ENCODE peak calls at places on chromosomes 7 and 10, in four cellular contexts. U is CD4-positive, CD25-positive, alpha-beta regulatory T cell; C is A549; J is thoracic aorta. E is an unnamed sample.

GRCh38 chr7:132456418-132456817 is 119.9 kb downstream of the PLXNA4 start:
- DNase-seq in J (no peak), C (no peak), U (no peak), E (no peak)

GRCh38 chr7:25786958-25787730 is 364.9 kb upstream of the NFE2L3 start:
- DNase-seq in U (no peak), C (no peak), J (no peak), E (no peak)

GRCh38 chr7:29196191-29196590 is 1.6 kb downstream of the CHN2 start:
- DNase-seq in C (no peak), U (no peak), J (no peak), E (no peak)

GRCh38 chr10:86703176-86703575 is 34.9 kb downstream of the LDB3 start:
- DNase-seq in C (no peak), J (no peak), U (no peak), E (no peak)

GRCh38 chr10:1206601-1207000 is 150.4 kb downstream of the WDR37 start:
- DNase-seq in J (no peak), U (no peak), C (no peak), E (no peak)

GRCh38 chr7:139043823-139044812 is 8.3 kb upstream of the ZC3HAV1L start:
- DNase-seq in J (no peak), U (peak; percentile 69), C (peak; percentile 58), E (peak; percentile 40)

GRCh38 chr10:73914036-73914435 is 3.1 kb downstream of the PLAU start:
- DNase-seq in J (no peak), U (no peak), C (no peak), E (no peak)

GRCh38 chr10:111707066-111707465 is 476.5 kb downstream of the GPAM start:
- DNase-seq in U (no peak), C (no peak), J (no peak), E (no peak)

GRCh38 chr10:63630928-63631685 is 109.9 kb downstream of the REEP3 start:
- DNase-seq in J (no peak), C (no peak), U (no peak), E (peak; percentile 45)

GRCh38 chr7:78280276-78280675 is 481.7 kb downstream of the PHTF2 start:
- DNase-seq in U (no peak), J (no peak), C (no peak), E (no peak)

GRCh38 chr7:151243045-151243349 is 5.5 kb downstream of the SMARCD3 start:
- DNase-seq in J (no peak), U (no peak), C (no peak), E (no peak)

GRCh38 chr7:158863611-158864506 is 7.5 kb downstream of the DYNC2I1 start:
- DNase-seq in U (peak; percentile 13), C (peak; percentile 73), J (peak; percentile 62), E (peak; percentile 50)

GRCh38 chr10:88065384-88066049 is 202.1 kb downstream of the PTEN start:
- DNase-seq in C (no peak), U (no peak), J (no peak), E (no peak)

GRCh38 chr10:85147346-85148250 is 819.2 kb downstream of the CCSER2 start:
- DNase-seq in U (no peak), J (no peak), C (no peak), E (no peak)

GRCh38 chr7:1201916-1202315 is 30.8 kb upstream of the UNCX start:
- DNase-seq in U (no peak), C (no peak), J (no peak), E (no peak)

GRCh38 chr10:77566228-77566627 is 71.4 kb downstream of the KCNMA1 start:
- DNase-seq in C (no peak), J (no peak), U (no peak), E (no peak)

GRCh38 chr10:129761166-129761565 is 202.9 kb downstream of the EBF3 start:
- DNase-seq in J (no peak), C (no peak), U (no peak), E (no peak)

GRCh38 chr10:68406111-68406814 is 814 bp downstream of the RUFY2 start:
- DNase-seq in U (no peak), C (peak; percentile 72), J (no peak), E (no peak)

GRCh38 chr7:28984631-28985030 is 26.5 kb upstream of the TRIL start:
- DNase-seq in U (no peak), C (no peak), J (no peak), E (no peak)

GRCh38 chr10:5835446-5836095 is 22.3 kb upstream of the GDI2 start:
- DNase-seq in U (no peak), J (no peak), C (no peak), E (no peak)

GRCh38 chr10:34475222-34475621 is 339.9 kb downstream of the PARD3 start:
- DNase-seq in U (no peak), J (no peak), C (no peak), E (no peak)

GRCh38 chr10:111491154-111491553 is 414.3 kb downstream of the ADRA2A start:
- DNase-seq in U (no peak), J (no peak), C (no peak), E (no peak)

GRCh38 chr10:131129544-131129943 is 182.0 kb downstream of the TCERG1L start:
- DNase-seq in J (no peak), U (no peak), C (no peak), E (no peak)

GRCh38 chr10:97427571-97428179 is 1.7 kb downstream of the PGAM1 start:
- DNase-seq in C (peak; percentile 40), J (no peak), U (no peak), E (no peak)

GRCh38 chr10:109784236-109784635 is 139.1 kb downstream of the XPNPEP1 start:
- DNase-seq in J (no peak), U (no peak), C (no peak), E (no peak)

GRCh38 chr7:1539346-1540321 is 9.1 kb downstream of the MAFK start:
- DNase-seq in J (no peak), C (peak; percentile 63), U (no peak), E (no peak)

GRCh38 chr10:110324805-110325280 is 20.1 kb upstream of the SMNDC1 start:
- DNase-seq in C (no peak), J (no peak), U (no peak), E (no peak)

GRCh38 chr7:131189488-131189887 is 138.2 kb upstream of the MKLN1 start:
- DNase-seq in C (no peak), J (no peak), U (no peak), E (no peak)

GRCh38 chr7:131188367-131189339 is 139.0 kb upstream of the MKLN1 start:
- DNase-seq in C (peak; percentile 90), U (peak; percentile 82), J (no peak), E (peak; percentile 13)

GRCh38 chr7:131183611-131184119 is 144.0 kb upstream of the MKLN1 start:
- DNase-seq in J (no peak), C (no peak), U (peak; percentile 22), E (peak; percentile 2)

GRCh38 chr7:131190146-131190545 is 137.5 kb upstream of the MKLN1 start:
- DNase-seq in C (peak; percentile 75), J (no peak), U (no peak), E (no peak)

GRCh38 chr7:131186816-131187215 is 140.9 kb upstream of the MKLN1 start:
- DNase-seq in C (no peak), J (no peak), U (no peak), E (no peak)
- H3K4me1 ChIP-seq in C (peaks cover 80% of the 10 kb centered on the region), J (no peaks in the 10 kb centered on the region), U (peaks cover 36% of the 10 kb centered on the region), E (peaks cover 34% of the 10 kb centered on the region)

DNA sequence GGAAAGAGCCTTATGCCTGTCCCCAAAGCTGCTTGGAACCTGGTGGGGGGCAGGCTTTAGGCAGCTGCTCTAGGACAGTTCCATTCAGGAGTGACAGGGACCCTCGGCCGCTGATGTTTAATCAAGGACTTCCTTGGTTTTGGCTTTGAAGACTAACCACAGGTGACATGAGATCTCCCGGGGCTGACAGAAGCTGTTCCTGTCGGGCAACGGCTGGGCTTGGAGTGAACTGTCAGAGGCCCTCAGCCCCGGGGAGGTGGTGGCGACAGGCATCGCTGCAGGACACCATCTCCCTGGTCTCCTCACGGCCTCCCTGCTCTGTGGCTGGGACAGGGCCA is 84.4 kb downstream of the CARD11 start:
- DNase-seq in J (no peak), U (no peak), C (no peak), E (no peak)
- H3K4me1 ChIP-seq in J (no peaks in the 10 kb centered on the region), U (peaks cover 24% of the 10 kb centered on the region), C (peaks cover 14% of the 10 kb centered on the region), E (peaks cover 38% of the 10 kb centered on the region)

GRCh38 chr7:119452401-119452800 is 820.6 kb upstream of the KCND2 start:
- DNase-seq in C (no peak), U (no peak), J (no peak), E (no peak)
- H3K4me1 ChIP-seq in C (no peaks in the 10 kb centered on the region), U (no peaks in the 10 kb centered on the region), J (no peaks in the 10 kb centered on the region), E (no peaks in the 10 kb centered on the region)

GRCh38 chr7:105673367-105674188 is 92.3 kb upstream of the EFCAB10 start:
- DNase-seq in J (no peak), U (no peak), C (no peak), E (no peak)

GRCh38 chr7:105674200-105675030 is 93.1 kb upstream of the EFCAB10 start:
- DNase-seq in C (no peak), J (no peak), U (no peak), E (no peak)

GRCh38 chr7:105677395-105677701 is 96.1 kb upstream of the EFCAB10 start:
- DNase-seq in C (no peak), U (no peak), J (no peak), E (no peak)

GRCh38 chr7:105677803-105678583 is 96.7 kb upstream of the EFCAB10 start:
- DNase-seq in J (peak; percentile 6), U (peak; percentile 74), C (no peak), E (peak; percentile 40)

GRCh38 chr7:105675873-105676484 is 94.7 kb upstream of the EFCAB10 start:
- DNase-seq in U (peak; percentile 53), C (no peak), J (no peak), E (peak; percentile 30)
- H3K4me1 ChIP-seq in U (peaks cover 75% of the 10 kb centered on the region), C (peaks cover 19% of the 10 kb centered on the region), J (peaks cover 4% of the 10 kb centered on the region), E (peaks cover 50% of the 10 kb centered on the region)

DNA sequence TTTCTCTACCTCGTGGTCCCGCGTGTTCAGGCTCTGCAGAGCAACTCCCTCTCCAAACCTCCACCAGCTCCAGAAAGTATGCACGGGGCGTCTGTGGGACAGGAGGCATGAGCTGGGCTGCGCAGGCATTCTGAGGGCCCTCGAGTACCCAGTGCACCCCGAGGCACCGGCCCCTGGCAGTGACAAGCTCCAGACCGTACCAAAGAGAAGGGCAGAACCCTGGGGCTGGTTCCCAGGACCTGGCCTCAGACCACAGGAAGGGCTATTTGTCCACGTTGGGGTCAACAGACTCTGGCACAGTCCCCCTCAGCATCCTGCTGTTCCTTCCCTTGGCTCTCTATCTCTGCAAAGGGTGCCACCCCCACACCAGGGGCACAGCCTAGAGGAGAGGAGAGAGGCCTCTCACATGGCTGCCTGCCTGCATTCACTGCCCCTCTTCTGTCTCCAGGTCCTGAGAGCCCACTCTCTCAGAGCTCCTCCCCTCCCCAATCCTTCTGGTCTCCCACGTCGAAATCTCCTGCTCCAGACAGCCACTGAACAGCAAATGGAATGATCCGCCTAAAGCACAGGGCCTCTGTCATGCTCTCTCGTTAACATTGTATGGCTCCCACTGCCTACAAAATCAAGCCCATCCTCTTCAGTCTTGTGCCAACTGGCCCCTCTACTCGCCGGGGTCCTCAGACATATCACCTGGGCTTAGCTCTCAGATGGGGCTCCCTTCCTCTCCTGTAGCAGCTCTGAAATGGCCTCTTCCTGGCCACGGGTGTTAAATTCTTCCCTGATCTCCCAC is 96.3 kb downstream of the OAT start:
- DNase-seq in U (no peak), C (no peak), J (no peak), E (no peak)
- H3K4me1 ChIP-seq in U (no peaks in the 10 kb centered on the region), C (no peaks in the 10 kb centered on the region), J (no peaks in the 10 kb centered on the region), E (no peaks in the 10 kb centered on the region)

GRCh38 chr10:126242352-126243260 is 145.7 kb downstream of the ADAM12 start:
- DNase-seq in C (no peak), J (no peak), U (no peak), E (no peak)

GRCh38 chr10:126245501-126245900 is 142.8 kb downstream of the ADAM12 start:
- DNase-seq in C (no peak), U (no peak), J (no peak), E (no peak)

GRCh38 chr10:126243306-126243705 is 145.0 kb downstream of the ADAM12 start:
- DNase-seq in C (no peak), U (no peak), J (no peak), E (no peak)

GRCh38 chr10:126240483-126240882 is 147.8 kb downstream of the ADAM12 start:
- DNase-seq in C (no peak), J (no peak), U (no peak), E (no peak)

GRCh38 chr10:126243976-126244375 is 144.3 kb downstream of the ADAM12 start:
- DNase-seq in C (no peak), J (no peak), U (no peak), E (no peak)
- H3K4me1 ChIP-seq in C (peaks cover 18% of the 10 kb centered on the region), J (no peaks in the 10 kb centered on the region), U (no peaks in the 10 kb centered on the region), E (no peaks in the 10 kb centered on the region)